ENCODE peak calls at places on chromosomes 4 and X, in six cellular contexts. I is lower lobe of right lung, V is mesothelial cell of epicardium, C is HFFc6, U is DND-41, J is suprapubic skin. R is an unnamed sample.
A peak's percentile ranks its signal among the peaks of the same experiment; 100 is the strongest.

GRCh38 chr4:66572949-66573348 is 902.7 kb upstream of the EPHA5 start:
- DNase-seq in I (no peak), V (no peak), C (peak; percentile 88), U (no peak), J (no peak), R (no peak)

GRCh38 chrX:31213941-31214340 is 142.1 kb upstream of the FTHL17 start:
- DNase-seq in I (no peak), V (no peak), C (no peak), U (no peak), J (no peak), R (peak; percentile 36)

GRCh38 chrX:15834827-15835595 is 19.6 kb downstream of the AP1S2 start:
- DNase-seq in I (no peak), V (no peak), C (no peak), U (no peak), J (no peak), R (no peak)

GRCh38 chr4:6688879-6689505 is 4.7 kb upstream of the S100P start:
- DNase-seq in I (no peak), V (peak; percentile 73), C (peak; percentile 88), U (peak; percentile 76), J (no peak), R (peak; percentile 78)

GRCh38 chr4:153465583-153465921 is 608 bp upstream of the TMEM131L start:
- DNase-seq in I (peak; percentile 63), V (peak; percentile 48), C (peak; percentile 75), U (peak; percentile 55), J (peak; percentile 71), R (peak; percentile 25)

GRCh38 chr4:79049840-79050520 is 110.7 kb upstream of the PAQR3 start:
- DNase-seq in I (no peak), V (no peak), C (no peak), U (no peak), J (no peak), R (peak; percentile 15)

GRCh38 chrX:108165349-108166111 is 74.0 kb downstream of the ATG4A start:
- DNase-seq in I (no peak), V (no peak), C (peak; percentile 36), U (no peak), J (no peak), R (peak; percentile 26)

GRCh38 chrX:125205918-125206665 is 113.6 kb upstream of the TEX13C start:
- DNase-seq in I (no peak), V (peak; percentile 46), C (no peak), U (no peak), J (peak; percentile 59), R (no peak)

GRCh38 chr4:186702940-186703339 is 20.7 kb downstream of the FAT1 start:
- DNase-seq in I (no peak), V (no peak), C (no peak), U (no peak), J (no peak), R (no peak)

GRCh38 chrX:31609130-31609529 is 537.3 kb upstream of the FTHL17 start:
- DNase-seq in I (no peak), V (no peak), C (peak; percentile 87), U (no peak), J (no peak), R (no peak)

DNA sequence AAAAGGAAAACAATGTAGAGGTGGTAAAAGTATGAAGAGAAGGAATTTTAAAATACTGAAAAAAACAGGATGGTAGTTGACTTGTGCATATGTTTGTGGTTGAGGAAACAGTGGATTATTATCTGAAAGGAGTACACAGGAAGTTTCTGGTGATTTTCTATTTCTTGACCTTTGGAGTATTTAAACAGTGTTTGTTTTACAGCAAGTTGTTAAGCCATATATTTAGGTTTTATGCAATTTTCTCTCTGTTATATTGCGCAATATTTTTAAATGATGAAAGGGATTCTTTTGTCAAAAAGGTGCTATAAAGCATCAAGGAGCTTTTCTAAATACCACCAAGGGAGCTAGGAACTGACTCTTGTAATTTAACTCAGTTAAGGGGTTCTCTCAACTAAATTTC is 343.1 kb upstream of the MAOA start:
- DNase-seq in I (no peak), V (no peak), C (no peak), U (no peak), J (no peak), R (no peak)
- TF ChIP-seq CTCF in I (no peak), V (no peak), C (no peak), U (no peak), J (no peak), R (no peak)

GRCh38 chrX:78555401-78555980 is 103.6 kb downstream of the RTL3 start:
- DNase-seq in I (no peak), V (no peak), C (no peak), U (no peak), J (no peak), R (no peak)
- TF ChIP-seq CTCF in I (peak; percentile 25), V (no peak), C (peak; percentile 68), U (peak; percentile 68), J (no peak), R (no peak)

GRCh38 chr4:48779095-48779997 is 733 bp downstream of the FRYL start:
- DNase-seq in I (peak; percentile 82), V (peak; percentile 80), C (peak; percentile 42), U (peak; percentile 72), J (peak; percentile 82), R (peak; percentile 52)
- TF ChIP-seq CTCF in I (peak; percentile 22), V (no peak), C (peak; percentile 38), U (peak; percentile 37), J (no peak), R (no peak)

DNA sequence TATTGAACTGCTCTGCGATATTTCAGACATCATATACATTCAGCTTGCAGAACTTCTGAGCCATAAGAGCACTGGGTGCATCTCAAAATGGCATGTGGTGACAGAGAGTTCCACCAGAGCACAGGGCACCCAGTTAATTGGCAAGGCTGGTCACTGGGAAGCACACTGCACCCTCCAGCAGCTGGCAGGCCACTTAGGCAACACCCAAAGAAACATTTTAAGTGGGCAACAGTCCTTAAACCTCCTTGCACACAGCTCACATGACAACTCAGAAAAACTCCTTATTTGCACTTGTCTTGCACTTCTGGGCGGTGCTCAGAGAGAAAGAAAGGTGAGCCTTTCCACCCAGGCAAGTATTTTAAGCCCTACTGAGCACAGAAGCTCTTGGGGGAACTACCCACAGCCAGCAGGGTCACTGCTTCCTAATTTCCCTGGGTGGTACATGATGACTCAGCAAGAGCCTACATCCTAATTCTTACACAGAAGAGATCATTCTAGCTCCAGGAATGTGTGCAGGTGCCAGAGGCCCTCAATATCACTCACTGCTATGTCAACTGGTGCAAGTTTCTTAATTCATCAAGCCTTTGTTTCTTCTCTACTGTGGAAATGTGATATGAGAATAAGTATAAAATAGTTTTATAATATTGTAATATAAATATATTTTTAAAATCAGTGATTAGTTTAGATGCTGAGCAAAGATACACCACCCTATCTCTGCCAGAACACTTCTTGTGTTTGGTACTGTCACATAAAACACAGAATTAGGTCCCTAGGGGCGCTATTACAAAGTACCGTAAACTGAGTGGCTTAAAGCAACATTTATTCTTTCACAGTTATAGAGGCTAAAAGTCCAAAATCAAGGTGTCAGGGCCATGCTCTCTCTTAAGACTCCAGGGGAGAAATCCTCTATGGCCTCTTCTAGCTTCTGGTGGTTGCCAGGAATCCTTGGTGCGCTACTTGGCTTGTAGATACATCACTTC is 155.1 kb upstream of the PPARGC1A start:
- DNase-seq in I (no peak), V (no peak), C (no peak), U (no peak), J (no peak), R (no peak)
- TF ChIP-seq CTCF in I (no peak), V (no peak), C (no peak), U (no peak), J (no peak), R (no peak)

DNA sequence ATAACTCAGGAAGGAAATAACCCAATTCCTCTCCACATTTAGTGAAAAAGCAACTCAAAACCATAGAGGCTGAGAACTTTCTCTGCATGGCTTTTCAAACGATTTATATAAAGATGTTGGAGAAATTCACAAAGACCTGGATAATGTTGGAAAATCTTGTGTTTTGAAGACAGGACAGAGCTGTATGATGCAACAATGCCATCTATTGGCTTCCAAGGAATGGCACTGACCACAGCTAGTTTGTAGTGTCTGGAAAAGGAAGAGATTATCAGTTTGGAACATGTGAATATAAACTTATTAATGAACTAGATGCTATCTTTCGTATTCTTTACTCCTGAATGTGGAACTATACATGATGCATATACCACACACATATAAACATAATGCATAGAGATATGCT is 503.6 kb downstream of the IL1RAPL1 start:
- DNase-seq in I (no peak), V (no peak), C (no peak), U (no peak), J (no peak), R (no peak)
- TF ChIP-seq CTCF in I (no peak), V (no peak), C (no peak), U (no peak), J (no peak), R (no peak)

GRCh38 chr4:762211-763190 is 56.9 kb downstream of the PCGF3 start:
- DNase-seq in I (peak; percentile 28), V (no peak), C (no peak), U (no peak), J (no peak), R (no peak)
- TF ChIP-seq CTCF in I (no peak), V (no peak), C (peak; percentile 39), U (peak; percentile 48), J (no peak), R (no peak)

DNA sequence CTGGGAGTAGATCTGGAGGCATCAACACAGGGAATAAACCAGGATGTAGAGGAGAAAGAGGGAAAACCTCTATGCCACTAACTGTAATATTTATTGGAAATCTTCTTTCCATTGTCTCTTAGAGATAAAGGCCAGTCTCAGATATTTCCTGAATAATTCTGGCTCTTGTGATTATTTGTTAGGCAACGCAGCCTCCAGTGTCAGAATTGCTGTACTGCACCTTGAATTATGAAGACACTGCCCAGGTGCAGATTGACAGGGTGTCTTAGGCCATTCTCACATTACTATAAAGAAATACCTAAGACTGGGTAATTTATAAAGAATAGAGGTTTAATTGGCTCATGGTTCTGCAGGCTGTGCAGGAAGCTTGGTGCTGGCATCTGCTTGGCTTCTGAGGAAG is 100.7 kb upstream of the ZDHHC15 start:
- DNase-seq in I (no peak), V (no peak), C (no peak), U (peak; percentile 15), J (no peak), R (no peak)
- TF ChIP-seq CTCF in I (no peak), V (no peak), C (no peak), U (peak; percentile 57), J (no peak), R (no peak)